ENCODE peak calls at places on chromosomes 3 and 15, in nine cellular contexts. A, X, S, O, G, V, T, B and K are unnamed samples.

GRCh38 chr3:127113571-127113891 is 79.4 kb upstream of the PRR23E start:
- DNase-seq in G (no peak), T (no peak), B (no peak), O (no peak), V (no peak), A (no peak), X (no peak), S (no peak), K (no peak)

GRCh38 chr15:95874625-95875024 is 455.9 kb upstream of the NR2F2 start:
- DNase-seq in A (no peak), B (no peak), O (no peak), S (no peak), T (no peak), X (no peak), V (no peak), G (no peak), K (no peak)

GRCh38 chr3:42746455-42747450 is 26.3 kb downstream of the CCDC13 start:
- DNase-seq in X (no peak), O (no peak), V (no peak), T (no peak), B (no peak), G (no peak), S (no peak), A (no peak), K (no peak)

GRCh38 chr3:161560006-161560637 is 63.5 kb downstream of the OTOL1 start:
- DNase-seq in G (no peak), S (peak; percentile 55), B (peak; percentile 65), O (peak; percentile 64), X (no peak), V (no peak), A (no peak), T (no peak), K (no peak)

GRCh38 chr3:48680811-48681540 is 4.7 kb downstream of the NCKIPSD start:
- DNase-seq in S (no peak), T (no peak), O (no peak), X (no peak), G (no peak), A (no peak), V (no peak), B (no peak), K (no peak)

GRCh38 chr15:39127925-39128617 is 452.8 kb upstream of the THBS1 start:
- DNase-seq in S (no peak), B (no peak), X (no peak), T (no peak), A (no peak), G (no peak), V (peak; percentile 85), O (no peak), K (no peak)

GRCh38 chr3:12878026-12878636 is 36.8 kb upstream of the RPL32 start:
- DNase-seq in O (no peak), X (no peak), S (no peak), A (peak; percentile 9), T (no peak), B (no peak), V (no peak), G (no peak), K (no peak)

GRCh38 chr3:66822059-66823009 is 175.8 kb upstream of the KBTBD8 start:
- DNase-seq in X (no peak), T (peak; percentile 61), V (peak; percentile 54), G (peak; percentile 45), A (peak; percentile 22), B (peak; percentile 82), S (peak; percentile 61), O (peak; percentile 86), K (peak; percentile 56)

GRCh38 chr3:124522226-124522625 is 208.0 kb upstream of the UMPS start:
- DNase-seq in T (no peak), O (no peak), V (no peak), G (no peak), S (no peak), X (no peak), B (no peak), A (no peak), K (no peak)

GRCh38 chr15:25435474-25436243 is 3.2 kb downstream of the UBE3A start:
- DNase-seq in V (no peak), O (no peak), X (no peak), S (no peak), G (no peak), T (no peak), A (no peak), B (no peak), K (no peak)

GRCh38 chr15:37979597-37979996 is 45.2 kb downstream of the TMCO5A start:
- DNase-seq in V (no peak), A (no peak), T (no peak), X (peak; percentile 57), O (no peak), G (no peak), B (no peak), S (no peak), K (no peak)

GRCh38 chr15:37980010-37980409 is 45.6 kb downstream of the TMCO5A start:
- DNase-seq in A (no peak), S (no peak), X (peak; percentile 41), V (no peak), T (no peak), G (no peak), O (no peak), B (no peak), K (no peak)

GRCh38 chr15:37984368-37984767 is 49.9 kb downstream of the TMCO5A start:
- DNase-seq in O (no peak), A (no peak), X (no peak), S (no peak), G (no peak), T (no peak), B (no peak), V (no peak), K (no peak)

GRCh38 chr15:37978231-37978630 is 43.8 kb downstream of the TMCO5A start:
- DNase-seq in O (no peak), G (no peak), A (no peak), S (no peak), X (no peak), V (no peak), B (no peak), T (no peak), K (no peak)

GRCh38 chr15:37981781-37982180 is 47.3 kb downstream of the TMCO5A start:
- DNase-seq in B (no peak), O (no peak), A (no peak), G (no peak), S (no peak), T (no peak), V (no peak), X (no peak), K (no peak)
- TF ChIP-seq CTCF in B (no peak), O (no peak), A (peak; percentile 15), G (no peak), S (peak; percentile 41), T (peak; percentile 25), V (peak; percentile 23), X (no peak), K (no peak)

DNA sequence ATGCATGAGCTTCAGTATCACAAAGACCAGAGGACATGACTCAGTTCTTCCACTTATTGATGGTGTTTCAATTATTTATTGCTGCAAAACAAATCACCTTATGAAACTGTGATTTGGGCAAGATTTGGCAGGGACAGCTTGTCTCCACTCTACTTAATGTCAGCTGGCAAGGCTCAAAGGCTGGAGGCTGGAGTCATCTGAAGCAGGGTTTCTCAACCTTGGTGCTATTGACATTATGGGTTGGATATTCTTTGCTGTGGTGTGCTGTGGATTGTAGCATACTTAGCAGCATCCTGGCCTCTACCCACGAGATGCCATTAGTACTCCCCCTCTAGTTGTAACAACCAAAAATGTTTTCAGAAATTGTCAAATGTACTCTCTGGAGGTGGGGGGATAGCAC is 138.8 kb upstream of the PEX5L start:
- DNase-seq in A (no peak), O (no peak), T (no peak), B (no peak), V (no peak), X (no peak), S (no peak), G (no peak), K (no peak)
- TF ChIP-seq CTCF in A (no peak), O (no peak), T (no peak), B (no peak), V (no peak), X (no peak), S (no peak), G (no peak), K (no peak)

GRCh38 chr3:37867144-37867543 is 5.5 kb downstream of the CTDSPL start:
- DNase-seq in X (no peak), V (no peak), S (no peak), O (no peak), T (no peak), G (no peak), B (no peak), A (no peak), K (no peak)
- TF ChIP-seq CTCF in X (no peak), V (no peak), S (no peak), O (no peak), T (no peak), G (no peak), B (no peak), A (no peak), K (no peak)

DNA sequence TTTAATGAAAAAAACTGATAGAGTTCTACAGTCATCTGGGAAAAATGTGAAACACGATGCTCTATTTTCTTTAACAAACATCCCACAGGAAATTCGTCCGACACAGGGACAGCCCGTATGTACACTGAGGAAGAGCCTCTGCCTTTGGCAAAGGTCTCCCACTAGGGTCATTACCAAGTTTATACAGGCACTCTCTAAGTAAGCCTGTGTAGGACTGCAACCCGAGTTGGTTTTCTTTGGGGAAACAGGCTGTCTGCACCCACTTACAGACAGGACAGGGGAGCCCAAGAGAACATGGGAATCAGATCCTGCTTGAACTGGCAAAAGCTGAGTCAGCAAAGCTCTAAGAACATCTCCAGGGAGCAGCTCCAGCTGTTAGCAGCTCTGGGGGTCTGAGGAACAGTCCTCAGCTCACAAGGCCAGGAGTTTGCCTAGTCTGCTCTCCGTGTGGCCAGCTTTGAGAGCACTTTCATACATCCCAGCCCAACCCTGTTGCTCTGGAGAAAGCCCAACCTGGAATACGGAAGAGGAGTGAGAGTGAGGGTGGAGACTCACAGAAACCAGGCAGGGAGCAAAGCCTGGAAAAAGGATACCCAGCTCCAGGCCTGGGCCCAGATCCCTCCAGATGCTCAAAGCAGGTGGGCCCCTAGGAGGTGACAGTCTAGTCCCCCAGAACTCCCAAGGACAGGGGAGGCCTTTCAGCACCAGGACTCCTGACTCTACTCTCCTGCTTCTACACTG is 1.9 kb downstream of the TBC1D2B start:
- DNase-seq in G (no peak), A (no peak), V (no peak), T (no peak), X (no peak), B (peak; percentile 26), S (no peak), O (peak; percentile 33), K (no peak)
- TF ChIP-seq CTCF in G (no peak), A (no peak), V (no peak), T (no peak), X (no peak), B (no peak), S (no peak), O (no peak), K (no peak)